ENCODE peak calls at places on chromosomes 13 and 19, in eight cellular contexts. L is cortex of kidney; I is tibial nerve; P is GM03348; Z is activated CD8-positive, alpha-beta memory T cell treated with anti-CD3 and anti-CD28 coated beads for 4 hours; F is bronchial epithelial cell; U is NCI-H226; O is stimulated activated CD8-positive, alpha-beta memory T cell treated with anti-CD3 and anti-CD28 coated beads, Interleukin-2, amount 100 ng/mL, for 48 hours. W is an unnamed sample.
A peak's percentile ranks its signal among the peaks of the same experiment; 100 is the strongest.

GRCh38 chr13:32538234-32538620 is 368 bp downstream of the N4BP2L2 start:
- DNase-seq in L (no peak), I (no peak), P (no peak), Z (peak; percentile 1), F (peak; percentile 51), U (peak; percentile 5), O (peak; percentile 27), W (no peak)

GRCh38 chr13:86567119-86567518 is 767.9 kb upstream of the SLITRK6 start:
- DNase-seq in L (no peak), I (no peak), P (no peak), Z (no peak), F (no peak), U (no peak), O (no peak), W (peak; percentile 10)

GRCh38 chr19:47049307-47049700 is 880 bp upstream of the TMEM160 start:
- DNase-seq in L (no peak), I (no peak), P (peak; percentile 67), Z (no peak), F (peak; percentile 12), U (peak; percentile 75), O (no peak), W (peak; percentile 6)

GRCh38 chr13:29594710-29595379 is 643 bp downstream of the SLC7A1 start:
- DNase-seq in L (no peak), I (peak; percentile 52), P (peak; percentile 80), Z (peak; percentile 52), F (no peak), U (no peak), O (peak; percentile 50), W (peak; percentile 47)

GRCh38 chr13:94705081-94705751 is 7.1 kb downstream of the SOX21 start:
- DNase-seq in L (no peak), I (no peak), P (no peak), Z (no peak), F (no peak), U (no peak), O (no peak), W (no peak)

GRCh38 chr19:32296694-32297093 is 48.7 kb upstream of the ZNF507 start:
- DNase-seq in L (no peak), I (no peak), P (no peak), Z (no peak), F (no peak), U (no peak), O (no peak), W (no peak)

GRCh38 chr19:12985049-12985776 is 10.1 kb upstream of the NFIX start:
- DNase-seq in L (no peak), I (peak; percentile 80), P (peak; percentile 66), Z (no peak), F (no peak), U (no peak), O (no peak), W (no peak)

GRCh38 chr19:53554804-53555203 is 16.9 kb downstream of the ZNF331 start:
- DNase-seq in L (no peak), I (no peak), P (no peak), Z (no peak), F (no peak), U (no peak), O (no peak), W (no peak)

GRCh38 chr19:52734893-52735661 is at the start of gene ZNF611:
- DNase-seq in L (peak; percentile 54), I (peak; percentile 98), P (peak; percentile 98), Z (peak; percentile 100), F (peak; percentile 79), U (peak; percentile 92), O (peak; percentile 96), W (peak; percentile 97)